ENCODE peak calls at places on chromosomes 7 and 10, in eight cellular contexts. N is heart right ventricle, O is A549, F is AG04450, K is lower lobe of right lung, V is body of pancreas, L is endodermal cell, Q is transverse colon. B is an unnamed sample.

GRCh38 chr7:155799514-155799913 is 12.7 kb downstream of the SHH start:
- DNase-seq in N (no peak), O (no peak), F (no peak), K (peak), V (no peak), L (no peak), Q (no peak), B (peak)

GRCh38 chr10:44990302-44990655 is 10.4 kb upstream of the ZNF22 start:
- DNase-seq in N (peak), O (no peak), F (no peak), K (no peak), V (peak), L (peak), Q (no peak), B (peak)

GRCh38 chr7:19665399-19666008 is 43.3 kb downstream of the POLR1F start:
- DNase-seq in N (no peak), O (peak), F (peak), K (no peak), V (no peak), L (no peak), Q (no peak), B (peak)

GRCh38 chr7:49660976-49661375 is 112.5 kb upstream of the VWC2 start:
- DNase-seq in N (no peak), O (no peak), F (no peak), K (no peak), V (no peak), L (no peak), Q (no peak), B (no peak)

GRCh38 chr10:132724436-132724835 is 61.5 kb downstream of the NKX6-2 start:
- DNase-seq in N (no peak), O (no peak), F (no peak), K (no peak), V (no peak), L (no peak), Q (no peak), B (no peak)

GRCh38 chr10:29618341-29619171 is 16.2 kb downstream of the SVIL start:
- DNase-seq in N (no peak), O (no peak), F (no peak), K (peak), V (peak), L (peak), Q (peak), B (peak)

GRCh38 chr7:112080974-112081373 is 125.2 kb downstream of the DOCK4 start:
- DNase-seq in N (no peak), O (no peak), F (no peak), K (no peak), V (no peak), L (no peak), Q (no peak), B (no peak)

GRCh38 chr10:78424721-78425120 is 391.1 kb downstream of the RPS24 start:
- DNase-seq in N (no peak), O (no peak), F (no peak), K (no peak), V (peak), L (peak), Q (no peak), B (no peak)

GRCh38 chr7:77791336-77791735 is 6.9 kb downstream of the TMEM60 start:
- DNase-seq in N (no peak), O (no peak), F (no peak), K (no peak), V (no peak), L (no peak), Q (no peak), B (no peak)

GRCh38 chr10:109889867-109890266 is 33.4 kb downstream of the XPNPEP1 start:
- DNase-seq in N (no peak), O (no peak), F (peak), K (no peak), V (no peak), L (no peak), Q (no peak), B (peak)

GRCh38 chr7:43112941-43113621 is 634 bp downstream of the HECW1 start:
- DNase-seq in N (peak), O (peak), F (no peak), K (no peak), V (no peak), L (peak), Q (no peak), B (peak)

GRCh38 chr7:156238366-156239133 is 402.0 kb upstream of the RNF32 start:
- DNase-seq in N (no peak), O (no peak), F (no peak), K (no peak), V (no peak), L (no peak), Q (no peak), B (no peak)

DNA sequence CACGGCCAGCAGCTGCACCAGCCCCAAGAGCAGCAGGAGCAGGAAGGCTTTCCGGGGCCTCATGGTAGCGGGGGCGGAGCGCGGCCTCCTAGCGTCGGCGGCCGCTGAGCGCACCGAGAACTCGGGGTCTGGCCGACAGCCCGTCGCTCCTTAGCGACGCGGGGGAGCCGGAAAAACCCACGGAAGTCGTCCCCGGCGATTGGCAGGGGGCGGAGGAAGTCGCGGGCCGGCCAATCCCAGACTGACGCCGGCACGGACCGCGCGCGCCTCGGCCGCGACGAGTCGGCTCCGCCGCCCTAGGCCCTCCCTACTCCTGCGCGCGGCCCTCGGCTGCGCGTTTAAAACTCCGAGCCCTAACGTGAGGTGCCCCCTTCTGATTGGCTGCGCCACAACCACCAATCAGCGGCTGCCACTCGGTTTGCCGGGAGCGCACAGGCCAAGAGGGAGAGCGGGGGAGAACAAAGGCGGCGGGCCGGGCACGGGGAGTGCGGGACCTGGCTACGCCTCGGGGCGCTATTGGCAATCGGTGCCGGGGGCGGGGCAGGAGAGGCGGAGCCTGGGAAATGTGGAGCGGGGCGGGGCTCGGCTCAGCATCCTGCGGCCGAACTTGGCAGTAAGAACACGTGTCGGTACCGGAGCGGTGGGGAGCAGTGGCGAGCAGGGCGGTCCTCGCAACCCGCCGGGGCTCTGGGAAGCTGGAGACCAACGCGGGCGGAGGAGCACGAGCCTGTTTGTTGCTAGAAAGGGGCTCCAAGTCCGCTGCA is at the start of gene PDIA4:
- DNase-seq in N (peak), O (peak), F (peak), K (peak), V (peak), L (peak), Q (peak), B (peak)
- TF ChIP-seq CTCF in N (peak), O (no peak), F (peak), K (peak), V (no peak), L (peak), Q (no peak), B (peak)

DNA sequence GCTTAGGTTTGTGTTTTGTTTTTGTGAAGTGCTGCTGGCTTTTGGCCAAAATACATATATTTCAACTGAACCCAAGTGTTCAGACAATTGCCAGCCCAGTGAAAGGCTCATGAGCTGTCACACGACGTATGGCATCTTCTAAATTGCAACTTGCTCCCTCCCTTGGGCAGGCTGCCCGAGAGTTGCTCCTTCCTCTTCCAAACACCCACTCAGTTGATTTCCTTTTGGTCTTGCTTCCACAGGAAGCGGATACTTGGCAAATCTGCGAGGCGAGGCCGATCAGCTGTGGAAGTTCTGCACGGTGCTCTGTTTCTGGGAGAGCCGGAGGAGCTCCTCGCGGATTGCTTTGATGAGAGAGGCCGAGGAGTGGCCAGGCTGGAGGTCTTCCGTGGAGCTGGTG is 39.6 kb upstream of the ATP6V0A4 start:
- DNase-seq in N (peak), O (no peak), F (no peak), K (peak), V (no peak), L (no peak), Q (no peak), B (peak)
- H3K4me3 ChIP-seq in N (no peak), O (no peak), F (no peak), K (peak), V (no peak), L (no peak), Q (no peak), B (no peak)

GRCh38 chr7:73578342-73579124 is at the start of gene TBL2:
- DNase-seq in N (peak), O (peak), F (peak), K (peak), V (peak), L (peak), Q (peak), B (peak)
- TF ChIP-seq CTCF in N (peak), O (no peak), F (peak), K (no peak), V (no peak), L (no peak), Q (no peak), B (peak)

GRCh38 chr10:60135020-60135419 is 228.7 kb upstream of the CCDC6 start:
- DNase-seq in N (no peak), O (no peak), F (no peak), K (no peak), V (no peak), L (no peak), Q (no peak), B (no peak)

GRCh38 chr10:60125928-60126327 is 219.6 kb upstream of the CCDC6 start:
- DNase-seq in N (no peak), O (no peak), F (no peak), K (no peak), V (no peak), L (no peak), Q (no peak), B (no peak)

GRCh38 chr10:60134548-60134947 is 228.2 kb upstream of the CCDC6 start:
- DNase-seq in N (no peak), O (no peak), F (no peak), K (no peak), V (no peak), L (no peak), Q (no peak), B (no peak)

GRCh38 chr10:60124536-60124935 is 218.2 kb upstream of the CCDC6 start:
- DNase-seq in N (no peak), O (no peak), F (no peak), K (no peak), V (no peak), L (no peak), Q (no peak), B (no peak)

GRCh38 chr10:60130130-60130579 is 223.8 kb upstream of the CCDC6 start:
- DNase-seq in N (no peak), O (no peak), F (no peak), K (no peak), V (no peak), L (peak), Q (no peak), B (no peak)
- H3K4me3 ChIP-seq in N (no peak), O (no peak), F (no peak), K (no peak), V (no peak), L (no peak), Q (no peak), B (no peak)

GRCh38 chr10:2619472-2619871 is 447.9 kb upstream of the PFKP start:
- DNase-seq in N (no peak), O (peak), F (no peak), K (no peak), V (no peak), L (peak), Q (no peak), B (no peak)
- TF ChIP-seq CTCF in N (no peak), O (peak), F (peak), K (no peak), V (no peak), L (peak), Q (no peak), B (no peak)

DNA sequence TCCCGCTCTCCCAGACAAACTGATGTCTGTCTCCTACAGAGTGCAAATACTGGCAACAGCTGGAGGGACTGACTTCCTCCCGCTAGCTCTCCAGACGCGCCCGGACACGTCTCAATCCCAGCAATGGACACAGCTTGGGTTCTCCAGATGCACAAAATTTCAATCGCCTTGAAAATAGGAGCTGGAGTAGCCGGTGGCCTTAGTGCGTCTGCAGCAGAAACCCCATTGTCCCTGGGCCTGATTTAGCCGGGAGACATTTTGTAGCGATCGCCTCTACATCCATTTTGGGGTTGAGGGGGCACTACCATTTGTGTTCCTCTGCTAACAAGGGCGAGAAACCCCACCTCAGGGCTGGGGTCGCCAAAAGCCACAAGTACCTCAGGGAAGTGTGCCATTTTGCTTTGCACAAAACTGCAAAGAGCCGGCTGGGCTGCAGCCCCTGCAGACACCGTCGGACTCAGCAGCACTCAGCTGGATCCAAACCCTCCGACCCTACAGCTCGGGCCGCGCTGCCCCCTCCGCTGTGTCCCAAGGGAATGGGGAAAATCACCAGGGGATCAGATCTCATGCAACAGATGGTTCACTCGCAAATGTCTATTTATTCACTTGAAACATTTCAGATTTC is 5.9 kb downstream of the CPA2 start:
- DNase-seq in N (no peak), O (no peak), F (no peak), K (no peak), V (no peak), L (peak), Q (no peak), B (no peak)
- H3K4me3 ChIP-seq in N (peak), O (no peak), F (no peak), K (peak), V (no peak), L (peak), Q (no peak), B (no peak)

DNA sequence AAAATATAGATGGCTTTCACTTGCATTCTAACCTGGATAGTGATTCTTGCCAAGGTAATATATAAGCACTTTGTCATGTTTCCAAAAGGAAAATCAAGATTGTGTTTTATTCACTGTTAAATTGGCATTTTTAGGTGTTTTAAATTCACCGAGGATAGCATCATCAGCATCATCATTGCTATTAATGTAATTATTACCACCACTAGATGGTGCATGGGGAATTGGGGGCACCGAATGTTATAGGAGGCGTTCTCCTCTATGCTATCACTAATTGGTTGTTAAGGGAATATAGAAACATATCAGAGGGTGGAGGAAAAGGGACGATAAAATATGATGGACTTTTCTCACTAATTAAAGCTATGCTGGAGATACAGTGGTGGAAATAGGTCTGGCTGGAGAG is 95.5 kb downstream of the CELF2 start:
- DNase-seq in N (no peak), O (no peak), F (no peak), K (no peak), V (no peak), L (no peak), Q (no peak), B (no peak)
- TF ChIP-seq CTCF in N (peak), O (peak), F (peak), K (peak), V (no peak), L (peak), Q (no peak), B (no peak)

GRCh38 chr7:151125459-151125834 is 39.2 kb downstream of the AGAP3 start:
- DNase-seq in N (peak), O (no peak), F (no peak), K (peak), V (no peak), L (peak), Q (peak), B (no peak)
- H3K4me3 ChIP-seq in N (peak), O (no peak), F (peak), K (peak), V (no peak), L (peak), Q (peak), B (no peak)

B was measured in fibroblast of the aortic adventitia.